ENCODE peak calls at places on chromosomes 12 and 14, in seven cellular contexts. M, I, K, Y, G, L and S are unnamed samples.

GRCh38 chr12:12513416-12514006 is 49.2 kb downstream of the DUSP16 start:
- DNase-seq in M (no peak), I (no peak), G (no peak), L (no peak), Y (no peak), K (no peak), S (no peak)

GRCh38 chr14:35988972-35989690 is 163.0 kb downstream of the BRMS1L start:
- DNase-seq in K (no peak), G (no peak), L (no peak), I (no peak), Y (no peak), M (no peak), S (no peak)

GRCh38 chr12:115313929-115314328 is 630.0 kb upstream of the TBX3 start:
- DNase-seq in I (no peak), G (no peak), K (no peak), M (no peak), L (no peak), Y (no peak), S (no peak)

GRCh38 chr12:122366685-122367475 is 55.6 kb downstream of the CLIP1 start:
- DNase-seq in K (peak; percentile 84), L (peak; percentile 23), I (peak; percentile 40), Y (no peak), M (peak; percentile 55), G (no peak), S (no peak)

GRCh38 chr12:117818400-117818799 is 150.4 kb downstream of the KSR2 start:
- DNase-seq in Y (no peak), I (no peak), K (no peak), L (peak; percentile 24), M (no peak), G (no peak), S (no peak)

GRCh38 chr12:132448453-132448800 is 41.5 kb upstream of the FBRSL1 start:
- DNase-seq in M (no peak), G (no peak), L (no peak), Y (no peak), I (no peak), K (no peak), S (no peak)

GRCh38 chr14:31122098-31122611 is 85.4 kb downstream of the HECTD1 start:
- DNase-seq in M (no peak), K (no peak), Y (no peak), L (no peak), G (no peak), I (no peak), S (no peak)

GRCh38 chr14:74595006-74595735 is 16.9 kb downstream of the LTBP2 start:
- DNase-seq in Y (no peak), M (no peak), K (no peak), I (no peak), G (no peak), L (no peak), S (no peak)

GRCh38 chr12:53925006-53925405 is 13.6 kb upstream of the HOXC13 start:
- DNase-seq in Y (no peak), M (no peak), I (peak; percentile 37), L (no peak), K (no peak), G (no peak), S (no peak)

GRCh38 chr12:31477669-31478068 is 113.3 kb downstream of the DENND5B start:
- DNase-seq in I (no peak), G (no peak), L (no peak), K (no peak), Y (no peak), M (no peak), S (peak; percentile 16)

GRCh38 chr12:6551063-6551461 is 4.8 kb downstream of the IFFO1 start:
- DNase-seq in M (no peak), K (no peak), Y (peak; percentile 57), L (peak; percentile 56), G (peak; percentile 89), I (no peak), S (no peak)

GRCh38 chr12:52799498-52800211 is 3.7 kb upstream of the KRT3 start:
- DNase-seq in L (no peak), Y (no peak), I (no peak), G (no peak), M (no peak), K (no peak), S (no peak)

GRCh38 chr14:95361373-95362179 is 41.9 kb upstream of the CLMN start:
- DNase-seq in I (peak; percentile 21), K (peak; percentile 94), M (peak; percentile 81), L (peak; percentile 68), Y (no peak), G (no peak), S (peak; percentile 74)

GRCh38 chr14:30445394-30445793 is 113.6 kb upstream of the G2E3 start:
- DNase-seq in L (no peak), K (no peak), G (no peak), M (no peak), I (no peak), Y (no peak), S (no peak)

GRCh38 chr12:32265920-32266319 is 133.4 kb upstream of the FGD4 start:
- DNase-seq in M (no peak), K (no peak), Y (no peak), I (no peak), L (no peak), G (no peak), S (peak; percentile 26)

GRCh38 chr12:14199455-14200199 is 165.9 kb upstream of the ATF7IP start:
- DNase-seq in K (no peak), I (no peak), G (no peak), L (no peak), M (no peak), Y (no peak), S (no peak)

GRCh38 chr12:88472775-88473174 is 107.5 kb downstream of the KITLG start:
- DNase-seq in Y (no peak), I (no peak), K (no peak), L (no peak), G (no peak), M (no peak), S (no peak)

GRCh38 chr12:120721866-120722265 is 3.8 kb upstream of the ACADS start:
- DNase-seq in I (no peak), G (no peak), M (no peak), K (no peak), L (no peak), Y (no peak), S (no peak)

GRCh38 chr12:106493531-106493930 is 89.3 kb upstream of the RFX4 start:
- DNase-seq in K (no peak), M (no peak), L (no peak), I (no peak), Y (no peak), G (no peak), S (no peak)

GRCh38 chr12:102061096-102061555 is 665 bp downstream of the WASHC3 start:
- DNase-seq in G (no peak), L (peak; percentile 12), Y (no peak), M (no peak), K (no peak), I (peak; percentile 82), S (peak; percentile 47)

GRCh38 chr12:48021485-48022179 is 17.4 kb upstream of the COL2A1 start:
- DNase-seq in Y (no peak), L (peak; percentile 56), K (peak; percentile 97), I (peak; percentile 98), G (no peak), M (no peak), S (no peak)

GRCh38 chr12:31353730-31354708 is 28.1 kb upstream of the SINHCAF start:
- DNase-seq in I (no peak), G (no peak), Y (no peak), L (peak; percentile 25), M (no peak), K (no peak), S (peak; percentile 3)

GRCh38 chr12:21483531-21483930 is 17.9 kb downstream of the RECQL start:
- DNase-seq in M (no peak), G (no peak), I (no peak), L (no peak), K (no peak), Y (no peak), S (no peak)

GRCh38 chr12:4037747-4038312 is 164.6 kb upstream of the PARP11 start:
- DNase-seq in I (no peak), L (peak; percentile 89), G (no peak), K (peak; percentile 66), M (peak; percentile 35), Y (no peak), S (no peak)

GRCh38 chr12:25069221-25069620 is 120.3 kb upstream of the BCAT1 start:
- DNase-seq in L (no peak), Y (no peak), G (no peak), I (no peak), K (no peak), M (no peak), S (no peak)

GRCh38 chr14:105474478-105475268 is at the start of gene CRIP2:
- DNase-seq in Y (no peak), M (no peak), G (no peak), K (peak; percentile 74), L (peak; percentile 33), I (no peak), S (peak; percentile 78)
- TF ChIP-seq CTCF in Y (no peak), M (no peak), G (no peak), K (no peak), L (no peak), I (no peak), S (no peak)

GRCh38 chr14:90114554-90114953 is 52.8 kb downstream of the KCNK13 start:
- DNase-seq in G (no peak), Y (no peak), L (no peak), K (no peak), I (no peak), M (no peak), S (no peak)

GRCh38 chr14:90111895-90112534 is 50.2 kb downstream of the KCNK13 start:
- DNase-seq in M (no peak), G (no peak), I (no peak), K (no peak), L (no peak), Y (no peak), S (no peak)

GRCh38 chr14:90107789-90108188 is 46.0 kb downstream of the KCNK13 start:
- DNase-seq in G (no peak), M (no peak), Y (no peak), I (no peak), L (no peak), K (no peak), S (no peak)

GRCh38 chr14:90105756-90106155 is 44.0 kb downstream of the KCNK13 start:
- DNase-seq in K (no peak), G (no peak), L (no peak), I (no peak), M (no peak), Y (no peak), S (no peak)

DNA sequence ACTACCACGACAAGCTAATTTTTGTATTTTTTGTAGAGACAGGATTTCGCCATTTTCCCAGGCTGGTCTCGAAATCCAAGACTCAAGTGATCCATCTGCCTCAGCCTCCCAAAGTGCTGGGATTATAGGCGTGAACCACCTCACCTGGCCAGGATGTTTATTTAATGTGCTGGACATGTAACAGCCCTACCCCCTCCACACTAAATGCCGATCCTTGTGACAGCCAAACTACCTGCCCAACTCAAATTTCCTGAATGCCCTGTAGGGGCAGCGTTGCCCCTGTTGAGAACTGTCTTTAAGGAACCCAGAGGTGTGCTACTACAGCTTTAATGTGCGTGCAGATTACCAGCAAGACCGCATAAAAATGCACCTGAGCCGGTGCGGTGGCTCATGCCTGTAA is 48.1 kb downstream of the KCNK13 start:
- DNase-seq in K (peak; percentile 80), L (no peak), Y (no peak), M (no peak), G (no peak), I (no peak), S (no peak)
- TF ChIP-seq CTCF in K (peak; percentile 77), L (no peak), Y (no peak), M (no peak), G (no peak), I (peak; percentile 39), S (peak; percentile 11)

GRCh38 chr12:56601503-56601902 is 28.6 kb downstream of the BAZ2A start:
- DNase-seq in G (no peak), K (peak; percentile 80), L (peak; percentile 26), M (no peak), I (no peak), Y (no peak), S (peak; percentile 42)
- TF ChIP-seq CTCF in G (no peak), K (peak; percentile 49), L (no peak), M (no peak), I (no peak), Y (no peak), S (no peak)

GRCh38 chr14:106277503-106277902 is 751.1 kb downstream of the TMEM121 start:
- DNase-seq in I (no peak), L (peak; percentile 48), K (no peak), M (no peak), G (no peak), Y (no peak), S (peak; percentile 24)
- TF ChIP-seq CTCF in I (peak; percentile 74), L (peak; percentile 68), K (peak; percentile 21), M (no peak), G (no peak), Y (peak; percentile 32), S (peak; percentile 59)